ENCODE peak calls at places on chromosomes 3 and 15, in eight cellular contexts. B is hepatocyte, W is GM23248, S is GM23338, U is MM.1S, L is HCT116, C is neural progenitor cell, E is PC-3. X is an unnamed sample.

GRCh38 chr15:41558400-41559238 is at the start of gene TYRO3:
- DNase-seq in B (peak; percentile 86), W (peak; percentile 85), S (peak; percentile 85), U (peak; percentile 47), L (no peak), C (peak; percentile 86), E (peak; percentile 51), X (peak; percentile 48)

GRCh38 chr3:154112146-154112545 is 9.0 kb upstream of the ARHGEF26 start:
- DNase-seq in B (no peak), W (no peak), S (no peak), U (no peak), L (no peak), C (no peak), E (no peak), X (no peak)

GRCh38 chr3:110614181-110614580 is 457.4 kb upstream of the NECTIN3 start:
- DNase-seq in B (no peak), W (no peak), S (no peak), U (no peak), L (no peak), C (no peak), E (no peak), X (no peak)

GRCh38 chr3:52434080-52434479 is 10.8 kb downstream of the SEMA3G start:
- DNase-seq in B (no peak), W (no peak), S (no peak), U (no peak), L (no peak), C (no peak), E (no peak), X (no peak)

GRCh38 chr3:86029590-86029989 is 961.4 kb downstream of the VGLL3 start:
- DNase-seq in B (no peak), W (no peak), S (peak; percentile 3), U (no peak), L (no peak), C (no peak), E (peak; percentile 89), X (no peak)

GRCh38 chr3:113185436-113185835 is 25.9 kb upstream of the BOC start:
- DNase-seq in B (no peak), W (peak; percentile 10), S (no peak), U (no peak), L (no peak), C (no peak), E (no peak), X (no peak)

GRCh38 chr15:72515591-72516389 is 41.7 kb downstream of the ARIH1 start:
- DNase-seq in B (no peak), W (no peak), S (no peak), U (no peak), L (no peak), C (no peak), E (no peak), X (no peak)

GRCh38 chr15:58966698-58967097 is 20.8 kb upstream of the RNF111 start:
- DNase-seq in B (no peak), W (peak; percentile 57), S (no peak), U (no peak), L (no peak), C (no peak), E (peak; percentile 54), X (no peak)

GRCh38 chr15:29090617-29091466 is 178.8 kb downstream of the NSMCE3 start:
- DNase-seq in B (peak; percentile 30), W (peak; percentile 28), S (peak; percentile 78), U (no peak), L (peak; percentile 12), C (peak; percentile 59), E (peak; percentile 41), X (peak; percentile 43)

GRCh38 chr3:107589454-107589853 is 66.7 kb downstream of the BBX start:
- DNase-seq in B (no peak), W (no peak), S (no peak), U (peak; percentile 84), L (no peak), C (no peak), E (no peak), X (no peak)

GRCh38 chr15:43525131-43525530 is 7.7 kb downstream of the MAP1A start:
- DNase-seq in B (no peak), W (no peak), S (no peak), U (no peak), L (no peak), C (no peak), E (no peak), X (no peak)

GRCh38 chr15:78841307-78841706 is 30.0 kb upstream of the ADAMTS7 start:
- DNase-seq in B (no peak), W (peak; percentile 7), S (no peak), U (no peak), L (no peak), C (no peak), E (no peak), X (no peak)

GRCh38 chr3:9781551-9781950 is 10.7 kb downstream of the TADA3 start:
- DNase-seq in B (no peak), W (no peak), S (no peak), U (no peak), L (no peak), C (no peak), E (no peak), X (peak; percentile 35)

GRCh38 chr15:58952751-58953150 is 19.3 kb upstream of the SLTM start:
- DNase-seq in B (no peak), W (peak; percentile 58), S (no peak), U (peak; percentile 42), L (no peak), C (no peak), E (peak; percentile 58), X (no peak)

GRCh38 chr15:95235033-95235432 is 1003.7 kb downstream of the MCTP2 start:
- DNase-seq in B (no peak), W (no peak), S (no peak), U (no peak), L (no peak), C (no peak), E (no peak), X (no peak)

GRCh38 chr3:14376348-14377043 is 25.9 kb upstream of the SLC6A6 start:
- DNase-seq in B (no peak), W (no peak), S (no peak), U (no peak), L (no peak), C (no peak), E (no peak), X (no peak)

GRCh38 chr15:36278219-36278618 is 301.2 kb upstream of the CDIN1 start:
- DNase-seq in B (no peak), W (peak; percentile 14), S (peak; percentile 57), U (no peak), L (no peak), C (peak; percentile 13), E (peak; percentile 76), X (no peak)

GRCh38 chr15:71496336-71496955 is 313.9 kb upstream of the NR2E3 start:
- DNase-seq in B (no peak), W (peak; percentile 67), S (no peak), U (no peak), L (no peak), C (no peak), E (peak; percentile 48), X (no peak)

GRCh38 chr15:52783929-52784798 is 6.0 kb downstream of the ONECUT1 start:
- DNase-seq in B (peak; percentile 55), W (no peak), S (peak; percentile 87), U (no peak), L (no peak), C (peak; percentile 90), E (no peak), X (no peak)

GRCh38 chr3:152471814-152472605 is 203.3 kb downstream of the MBNL1 start:
- DNase-seq in B (peak; percentile 49), W (peak; percentile 83), S (peak; percentile 79), U (peak; percentile 32), L (peak; percentile 33), C (peak; percentile 61), E (peak; percentile 77), X (peak; percentile 70)

GRCh38 chr15:60590935-60591490 is 112.1 kb upstream of the ICE2 start:
- DNase-seq in B (peak; percentile 69), W (peak; percentile 75), S (peak; percentile 82), U (peak; percentile 66), L (no peak), C (peak; percentile 91), E (no peak), X (no peak)

GRCh38 chr3:100463646-100464155 is 28.7 kb upstream of the TMEM45A start:
- DNase-seq in B (no peak), W (no peak), S (no peak), U (no peak), L (no peak), C (no peak), E (peak; percentile 51), X (no peak)

GRCh38 chr15:77032052-77032646 is 37.2 kb downstream of the PSTPIP1 start:
- DNase-seq in B (no peak), W (no peak), S (no peak), U (no peak), L (no peak), C (no peak), E (no peak), X (no peak)

DNA sequence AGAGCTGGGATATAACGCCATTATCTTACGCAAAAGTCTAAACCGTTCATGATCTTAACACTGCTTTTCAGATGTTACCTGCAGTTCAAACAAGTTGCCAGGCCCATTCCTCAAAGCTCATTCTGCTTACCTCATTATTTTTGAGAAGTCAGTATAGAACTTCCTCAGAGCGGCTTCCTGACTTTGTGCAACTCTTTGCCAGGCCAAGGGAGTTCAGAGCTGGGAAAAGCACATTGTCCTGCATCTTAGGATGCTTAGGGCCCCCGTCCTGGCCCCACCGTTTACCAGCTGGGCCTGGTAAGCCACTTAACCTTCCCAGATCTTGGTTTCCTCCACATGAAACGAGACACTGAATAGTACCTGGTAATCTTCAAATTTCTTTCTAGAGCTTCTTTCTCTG is 6.8 kb upstream of the C2CD4B start:
- DNase-seq in B (no peak), W (no peak), S (no peak), U (no peak), L (no peak), C (no peak), E (no peak), X (no peak)
- TF ChIP-seq EZH2phosphoT487 in B (no peak), W (no peak), S (no peak), U (no peak), L (no peak), C (no peak), E (no peak), X (no peak)

DNA sequence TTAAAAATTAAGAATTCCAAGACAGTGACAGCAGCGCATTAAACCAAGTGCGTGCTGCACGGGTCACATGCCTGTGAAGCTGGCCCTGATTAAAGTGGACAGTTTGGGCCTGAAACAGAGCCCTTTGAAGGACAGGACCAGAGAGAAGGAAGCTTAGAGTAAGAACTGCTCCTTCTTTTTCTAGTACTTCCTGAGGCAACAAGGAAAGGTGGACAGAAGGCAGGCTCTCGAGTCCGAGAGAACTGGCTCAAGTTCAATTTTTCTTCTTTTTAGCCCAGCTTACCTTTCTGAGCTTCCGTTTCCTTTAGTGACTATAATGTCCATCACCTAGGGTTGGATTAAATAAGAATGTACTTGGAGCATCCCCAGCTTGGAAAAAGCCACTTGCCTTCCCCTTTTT is 26.9 kb downstream of the ANP32A start:
- DNase-seq in B (no peak), W (no peak), S (no peak), U (no peak), L (no peak), C (no peak), E (no peak), X (no peak)
- TF ChIP-seq EZH2phosphoT487 in B (no peak), W (no peak), S (no peak), U (no peak), L (no peak), C (no peak), E (no peak), X (no peak)

GRCh38 chr3:105444725-105445124 is 78.0 kb downstream of the ALCAM start:
- DNase-seq in B (no peak), W (peak; percentile 20), S (no peak), U (no peak), L (no peak), C (no peak), E (peak; percentile 67), X (no peak)
- TF ChIP-seq EZH2phosphoT487 in B (no peak), W (no peak), S (no peak), U (no peak), L (no peak), C (no peak), E (no peak), X (no peak)

GRCh38 chr3:18499256-18499655 is 74.1 kb upstream of the SATB1 start:
- DNase-seq in B (no peak), W (no peak), S (no peak), U (no peak), L (no peak), C (no peak), E (no peak), X (peak; percentile 90)
- TF ChIP-seq EZH2phosphoT487 in B (no peak), W (no peak), S (no peak), U (no peak), L (no peak), C (no peak), E (no peak), X (no peak)

X was measured in OCI-LY7.